ENCODE peak calls at places on chromosomes 2 and 18, in five cellular contexts. One of them, this sample, is unnamed.

GRCh38 chr2:146615778-146616177 is 1229.1 kb upstream of the ACVR2A start:
- DNase-seq in ELR: no peak
- DNase-seq in cardiac muscle cell: no peak
- DNase-seq in renal cortical epithelial cell: no peak
- DNase-seq in A172: no peak
- DNase-seq in this sample: no peak

GRCh38 chr2:38599706-38600105 is 3.0 kb downstream of the HNRNPLL start:
- DNase-seq in ELR: no peak
- DNase-seq in cardiac muscle cell: peak
- DNase-seq in renal cortical epithelial cell: peak
- DNase-seq in A172: no peak
- DNase-seq in this sample: no peak

GRCh38 chr2:18915227-18915626 is 325.9 kb upstream of the NT5C1B start:
- DNase-seq in A172: no peak
- DNase-seq in renal cortical epithelial cell: no peak
- DNase-seq in cardiac muscle cell: no peak
- DNase-seq in ELR: no peak
- DNase-seq in this sample: no peak

GRCh38 chr2:133390151-133390550 is 178.1 kb downstream of the NCKAP5 start:
- DNase-seq in ELR: peak
- DNase-seq in cardiac muscle cell: no peak
- DNase-seq in renal cortical epithelial cell: peak
- DNase-seq in A172: no peak
- DNase-seq in this sample: peak

GRCh38 chr2:237591379-237591881 is 896 bp upstream of the RAB17 start:
- DNase-seq in ELR: no peak
- DNase-seq in A172: no peak
- DNase-seq in renal cortical epithelial cell: no peak
- DNase-seq in cardiac muscle cell: peak
- DNase-seq in this sample: no peak

GRCh38 chr2:239179851-239180371 is 220.9 kb downstream of the HDAC4 start:
- DNase-seq in A172: no peak
- DNase-seq in cardiac muscle cell: no peak
- DNase-seq in renal cortical epithelial cell: no peak
- DNase-seq in ELR: no peak
- DNase-seq in this sample: no peak

GRCh38 chr2:232385660-232386489 is 7.3 kb downstream of the ALPP start:
- DNase-seq in ELR: peak
- DNase-seq in renal cortical epithelial cell: peak
- DNase-seq in cardiac muscle cell: peak
- DNase-seq in A172: peak
- DNase-seq in this sample: peak

GRCh38 chr2:158120664-158121063 is 19.0 kb downstream of the UPP2 start:
- DNase-seq in cardiac muscle cell: no peak
- DNase-seq in A172: no peak
- DNase-seq in renal cortical epithelial cell: peak
- DNase-seq in ELR: no peak
- DNase-seq in this sample: no peak

GRCh38 chr2:97354576-97354975 is 235.1 kb downstream of the ANKRD36B start:
- DNase-seq in ELR: no peak
- DNase-seq in cardiac muscle cell: no peak
- DNase-seq in A172: no peak
- DNase-seq in renal cortical epithelial cell: no peak
- DNase-seq in this sample: no peak

GRCh38 chr2:166081852-166082251 is 46.0 kb downstream of the SCN1A start:
- DNase-seq in cardiac muscle cell: no peak
- DNase-seq in ELR: no peak
- DNase-seq in renal cortical epithelial cell: no peak
- DNase-seq in A172: no peak
- DNase-seq in this sample: no peak

GRCh38 chr2:149058936-149059335 is 20.4 kb downstream of the LYPD6B start:
- DNase-seq in renal cortical epithelial cell: no peak
- DNase-seq in ELR: no peak
- DNase-seq in cardiac muscle cell: no peak
- DNase-seq in A172: no peak
- DNase-seq in this sample: no peak

GRCh38 chr2:144996225-144996795 is 476.4 kb upstream of the ZEB2 start:
- DNase-seq in renal cortical epithelial cell: peak
- DNase-seq in ELR: peak
- DNase-seq in A172: peak
- DNase-seq in cardiac muscle cell: peak
- DNase-seq in this sample: peak

GRCh38 chr2:160652236-160652635 is 158.6 kb upstream of the RBMS1 start:
- DNase-seq in renal cortical epithelial cell: no peak
- DNase-seq in cardiac muscle cell: peak
- DNase-seq in A172: peak
- DNase-seq in ELR: no peak
- DNase-seq in this sample: no peak

GRCh38 chr2:231378028-231378722 is 17.3 kb upstream of the B3GNT7 start:
- DNase-seq in A172: no peak
- DNase-seq in cardiac muscle cell: no peak
- DNase-seq in ELR: no peak
- DNase-seq in renal cortical epithelial cell: no peak
- DNase-seq in this sample: no peak

GRCh38 chr2:2229898-2230817 is 100.9 kb downstream of the MYT1L start:
- DNase-seq in cardiac muscle cell: no peak
- DNase-seq in renal cortical epithelial cell: no peak
- DNase-seq in ELR: peak
- DNase-seq in A172: peak
- DNase-seq in this sample: no peak

GRCh38 chr2:68357608-68358337 is 7.3 kb upstream of the PLEK start:
- DNase-seq in renal cortical epithelial cell: peak
- DNase-seq in A172: peak
- DNase-seq in ELR: peak
- DNase-seq in cardiac muscle cell: peak
- DNase-seq in this sample: peak

GRCh38 chr18:13202571-13202970 is 16.0 kb upstream of the LDLRAD4 start:
- DNase-seq in ELR: no peak
- DNase-seq in renal cortical epithelial cell: no peak
- DNase-seq in A172: no peak
- DNase-seq in cardiac muscle cell: no peak
- DNase-seq in this sample: no peak

GRCh38 chr18:46411862-46412690 is 244.9 kb downstream of the LOXHD1 start:
- DNase-seq in ELR: no peak
- DNase-seq in renal cortical epithelial cell: peak
- DNase-seq in A172: peak
- DNase-seq in cardiac muscle cell: peak
- DNase-seq in this sample: peak

GRCh38 chr2:211437396-211437795 is 881.0 kb downstream of the CPS1 start:
- DNase-seq in cardiac muscle cell: no peak
- DNase-seq in A172: no peak
- DNase-seq in renal cortical epithelial cell: no peak
- DNase-seq in ELR: no peak
- DNase-seq in this sample: no peak

GRCh38 chr2:3257166-3257565 is 120.5 kb downstream of the EIPR1 start:
- DNase-seq in renal cortical epithelial cell: peak
- DNase-seq in cardiac muscle cell: no peak
- DNase-seq in A172: no peak
- DNase-seq in ELR: peak
- DNase-seq in this sample: no peak

GRCh38 chr2:229454934-229455631 is 184.0 kb upstream of the PID1 start:
- DNase-seq in ELR: peak
- DNase-seq in A172: peak
- DNase-seq in cardiac muscle cell: peak
- DNase-seq in renal cortical epithelial cell: peak
- DNase-seq in this sample: peak

GRCh38 chr2:10253596-10254372 is 48.9 kb upstream of the HPCAL1 start:
- DNase-seq in A172: peak
- DNase-seq in ELR: no peak
- DNase-seq in cardiac muscle cell: no peak
- DNase-seq in renal cortical epithelial cell: no peak
- DNase-seq in this sample: no peak

GRCh38 chr2:128442053-128442751 is 123.5 kb upstream of the HS6ST1 start:
- DNase-seq in ELR: no peak
- DNase-seq in renal cortical epithelial cell: peak
- DNase-seq in A172: no peak
- DNase-seq in cardiac muscle cell: no peak
- DNase-seq in this sample: no peak

GRCh38 chr18:79764131-79764530 is 33.6 kb upstream of the KCNG2 start:
- DNase-seq in A172: no peak
- DNase-seq in ELR: no peak
- DNase-seq in renal cortical epithelial cell: no peak
- DNase-seq in cardiac muscle cell: no peak
- DNase-seq in this sample: no peak

GRCh38 chr2:3780477-3781402 is 77.4 kb downstream of the DCDC2C start:
- DNase-seq in cardiac muscle cell: peak
- DNase-seq in ELR: peak
- DNase-seq in renal cortical epithelial cell: peak
- DNase-seq in A172: peak
- DNase-seq in this sample: no peak

GRCh38 chr2:84879595-84880394 is 1.1 kb downstream of the TRABD2A start:
- DNase-seq in A172: no peak
- DNase-seq in renal cortical epithelial cell: no peak
- DNase-seq in cardiac muscle cell: no peak
- DNase-seq in ELR: peak
- DNase-seq in this sample: no peak

GRCh38 chr2:30078521-30078920 is 68.3 kb upstream of the YPEL5 start:
- DNase-seq in renal cortical epithelial cell: no peak
- DNase-seq in A172: peak
- DNase-seq in cardiac muscle cell: no peak
- DNase-seq in ELR: no peak
- DNase-seq in this sample: peak

GRCh38 chr18:13448028-13448795 is 229.7 kb downstream of the LDLRAD4 start:
- DNase-seq in cardiac muscle cell: no peak
- DNase-seq in renal cortical epithelial cell: no peak
- DNase-seq in A172: no peak
- DNase-seq in ELR: no peak
- DNase-seq in this sample: no peak

This sample was measured in HFFc6.